ENCODE peak calls at places on chromosomes 2 and 18, in four cellular contexts. X is skeletal muscle cell, I is choroid plexus epithelial cell, L is left colon. U is an unnamed sample.

GRCh38 chr2:123971564-123972318 is 53.3 kb upstream of the CNTNAP5 start:
- DNase-seq in X (no peak), I (no peak), L (no peak), U (no peak)

GRCh38 chr2:239269173-239269865 is 131.5 kb downstream of the HDAC4 start:
- DNase-seq in X (no peak), I (no peak), L (peak), U (no peak)

GRCh38 chr2:75071766-75072165 is 113.3 kb downstream of the POLE4 start:
- DNase-seq in X (no peak), I (no peak), L (no peak), U (peak)

GRCh38 chr18:48947102-48947501 is 3.7 kb downstream of the SMAD7 start:
- DNase-seq in X (no peak), I (peak), L (no peak), U (peak)

GRCh38 chr2:159075726-159076125 is 107.3 kb downstream of the TANC1 start:
- DNase-seq in X (no peak), I (peak), L (no peak), U (peak)

GRCh38 chr2:182715121-182715895 is 749 bp upstream of the DNAJC10 start:
- DNase-seq in X (no peak), I (peak), L (no peak), U (peak)

GRCh38 chr2:64945973-64946736 is 43.0 kb upstream of the SLC1A4 start:
- DNase-seq in X (no peak), I (peak), L (peak), U (peak)

GRCh38 chr2:39881948-39882347 is 102.9 kb upstream of the THUMPD2 start:
- DNase-seq in X (no peak), I (no peak), L (no peak), U (no peak)

GRCh38 chr2:200077838-200078237 is 122.5 kb downstream of the MAIP1 start:
- DNase-seq in X (peak), I (peak), L (no peak), U (peak)

U was measured in fibroblast of villous mesenchyme.